ENCODE peak calls at places on chromosomes 3 and 15, in eight cellular contexts. P is aorta; N is DND-41; Q is cardiac muscle cell; U is A549; D is colonic mucosa; J is CD8-positive, alpha-beta memory T cell; I is PC-3. C is an unnamed sample.

GRCh38 chr15:69021895-69022294 is 7.4 kb downstream of the NOX5 start:
- DNase-seq in U (no peak), N (no peak), D (no peak), I (no peak), P (no peak), J (no peak), Q (no peak), C (no peak)

GRCh38 chr3:22634450-22634849 is 568.7 kb upstream of the UBE2E2 start:
- DNase-seq in P (no peak), J (no peak), I (no peak), N (no peak), U (no peak), D (no peak), Q (no peak), C (no peak)

GRCh38 chr15:27956285-27956684 is 142.8 kb downstream of the OCA2 start:
- DNase-seq in N (no peak), U (no peak), D (no peak), I (no peak), J (no peak), P (no peak), Q (no peak), C (peak)

GRCh38 chr15:90871716-90872480 is 3.5 kb downstream of the FURIN start:
- DNase-seq in I (no peak), N (no peak), U (no peak), D (peak), Q (no peak), J (peak), P (peak), C (no peak)

GRCh38 chr3:146334151-146334550 is 83.2 kb upstream of the PLSCR4 start:
- DNase-seq in I (peak), N (no peak), Q (peak), J (no peak), U (peak), P (no peak), D (peak), C (no peak)

GRCh38 chr3:41853495-41853894 is 108.4 kb downstream of the ULK4 start:
- DNase-seq in Q (peak), N (no peak), D (no peak), U (no peak), P (no peak), I (no peak), J (no peak), C (no peak)

GRCh38 chr3:189808246-189809007 is 177.2 kb downstream of the TP63 start:
- DNase-seq in D (no peak), Q (no peak), N (no peak), P (no peak), J (no peak), I (no peak), U (no peak), C (no peak)

GRCh38 chr15:78915341-78916087 is 29.3 kb downstream of the CTSH start:
- DNase-seq in D (no peak), U (no peak), P (peak), Q (peak), I (no peak), J (no peak), N (no peak), C (peak)

GRCh38 chr3:70264122-70264780 is 48.2 kb downstream of the MDFIC2 start:
- DNase-seq in Q (peak), D (peak), P (no peak), N (no peak), I (peak), U (peak), J (no peak), C (peak)

GRCh38 chr3:133574260-133574881 is 885 bp downstream of the CDV3 start:
- DNase-seq in J (peak), Q (peak), U (peak), P (peak), I (peak), N (peak), D (peak), C (peak)

GRCh38 chr15:58546635-58547627 is 115.1 kb downstream of the LIPC start:
- DNase-seq in D (no peak), N (no peak), U (peak), P (peak), I (peak), Q (peak), J (no peak), C (peak)

GRCh38 chr15:40737048-40737447 is 18.0 kb downstream of the RMDN3 start:
- DNase-seq in P (no peak), N (no peak), U (no peak), J (no peak), D (no peak), I (peak), Q (no peak), C (no peak)
- H3K27ac ChIP-seq in P (no peak), N (no peak), U (no peak), J (no peak), D (no peak), I (peak), Q (no peak), C (no peak)

DNA sequence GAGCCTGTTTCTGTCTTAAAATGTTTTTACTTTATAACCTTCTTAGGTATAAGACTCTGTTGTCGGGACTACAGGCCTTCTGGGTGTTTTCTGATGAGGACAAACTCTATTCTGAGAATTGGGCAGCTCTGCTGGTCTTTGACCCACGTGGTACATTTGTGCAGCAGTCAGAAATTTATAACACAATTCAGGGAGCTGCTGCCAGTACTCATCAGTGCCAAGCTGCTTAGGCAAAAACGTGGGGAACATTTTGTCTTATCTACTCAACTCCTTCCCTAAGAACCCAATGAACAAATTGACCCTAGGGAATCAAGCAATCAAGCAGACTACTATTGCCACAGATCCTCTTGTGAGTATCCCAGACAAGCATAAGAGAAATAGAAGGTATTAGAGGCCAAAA is 180.7 kb upstream of the PDZRN3 start:
- DNase-seq in N (no peak), I (no peak), D (no peak), U (no peak), J (no peak), P (peak), Q (peak), C (no peak)
- H3K27ac ChIP-seq in N (no peak), I (no peak), D (no peak), U (no peak), J (no peak), P (peak), Q (no peak), C (no peak)

GRCh38 chr15:62601779-62602540 is 436.9 kb upstream of the C2CD4B start:
- DNase-seq in I (peak), U (peak), P (no peak), Q (no peak), N (no peak), D (no peak), J (no peak), C (no peak)
- H3K27ac ChIP-seq in I (no peak), U (peak), P (no peak), Q (no peak), N (no peak), D (no peak), J (no peak), C (no peak)

DNA sequence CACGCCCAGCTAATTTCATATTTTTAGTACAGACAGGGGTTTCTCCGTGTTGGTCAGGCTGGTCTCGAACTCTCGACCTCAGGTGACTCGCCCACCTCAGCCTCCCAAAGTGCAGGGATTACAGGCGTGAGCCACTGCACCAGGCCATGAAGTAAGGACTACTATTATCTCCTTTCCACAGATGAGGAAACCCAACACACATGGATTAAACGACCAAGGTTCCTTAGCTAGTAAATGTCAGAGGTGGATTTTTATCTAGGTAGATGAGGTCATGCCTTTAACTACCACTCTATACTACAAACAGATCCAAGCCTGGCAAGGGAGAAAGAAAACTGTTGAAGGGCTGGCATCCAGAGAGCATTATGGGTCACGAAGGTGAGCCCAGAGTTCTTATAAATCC is 15.5 kb upstream of the TBL1XR1 start:
- DNase-seq in D (no peak), N (no peak), I (no peak), Q (no peak), U (no peak), P (no peak), J (no peak), C (no peak)
- H3K27ac ChIP-seq in D (peak), N (no peak), I (no peak), Q (no peak), U (no peak), P (no peak), J (no peak), C (no peak)

GRCh38 chr15:70385052-70385451 is 287.3 kb upstream of the TLE3 start:
- DNase-seq in Q (no peak), N (no peak), I (no peak), J (no peak), D (no peak), U (no peak), P (no peak), C (no peak)

GRCh38 chr15:70385711-70386110 is 288.0 kb upstream of the TLE3 start:
- DNase-seq in Q (no peak), I (no peak), U (no peak), J (no peak), D (no peak), P (no peak), N (no peak), C (no peak)

GRCh38 chr15:70383856-70384255 is 286.1 kb upstream of the TLE3 start:
- DNase-seq in D (no peak), U (no peak), I (no peak), N (no peak), J (no peak), P (no peak), Q (no peak), C (no peak)

GRCh38 chr15:70387993-70388392 is 290.3 kb upstream of the TLE3 start:
- DNase-seq in D (no peak), I (no peak), P (no peak), J (no peak), U (no peak), N (no peak), Q (no peak), C (no peak)

DNA sequence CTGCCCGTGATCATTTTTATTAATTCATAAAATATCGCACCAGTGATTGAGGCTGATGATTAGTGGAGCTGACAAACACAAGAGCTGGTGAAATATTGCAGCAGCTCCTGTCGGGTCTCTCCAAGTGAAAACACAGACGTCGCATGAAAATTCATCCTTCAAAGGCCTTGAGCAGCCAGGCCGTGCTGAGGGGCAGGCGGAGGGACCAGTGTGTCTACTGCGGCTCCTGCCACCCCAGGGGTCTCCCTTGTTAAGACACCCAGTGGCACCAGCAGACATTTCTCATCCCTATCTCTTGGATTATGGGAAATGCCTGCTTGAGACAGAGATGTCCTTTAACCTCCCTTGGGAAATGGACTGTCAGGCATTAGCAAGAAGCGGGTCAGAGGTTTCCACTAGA is 289.4 kb upstream of the TLE3 start:
- DNase-seq in N (no peak), D (no peak), Q (no peak), J (no peak), I (no peak), P (no peak), U (no peak), C (no peak)
- H3K27ac ChIP-seq in N (no peak), D (no peak), Q (no peak), J (no peak), I (no peak), P (no peak), U (no peak), C (no peak)

DNA sequence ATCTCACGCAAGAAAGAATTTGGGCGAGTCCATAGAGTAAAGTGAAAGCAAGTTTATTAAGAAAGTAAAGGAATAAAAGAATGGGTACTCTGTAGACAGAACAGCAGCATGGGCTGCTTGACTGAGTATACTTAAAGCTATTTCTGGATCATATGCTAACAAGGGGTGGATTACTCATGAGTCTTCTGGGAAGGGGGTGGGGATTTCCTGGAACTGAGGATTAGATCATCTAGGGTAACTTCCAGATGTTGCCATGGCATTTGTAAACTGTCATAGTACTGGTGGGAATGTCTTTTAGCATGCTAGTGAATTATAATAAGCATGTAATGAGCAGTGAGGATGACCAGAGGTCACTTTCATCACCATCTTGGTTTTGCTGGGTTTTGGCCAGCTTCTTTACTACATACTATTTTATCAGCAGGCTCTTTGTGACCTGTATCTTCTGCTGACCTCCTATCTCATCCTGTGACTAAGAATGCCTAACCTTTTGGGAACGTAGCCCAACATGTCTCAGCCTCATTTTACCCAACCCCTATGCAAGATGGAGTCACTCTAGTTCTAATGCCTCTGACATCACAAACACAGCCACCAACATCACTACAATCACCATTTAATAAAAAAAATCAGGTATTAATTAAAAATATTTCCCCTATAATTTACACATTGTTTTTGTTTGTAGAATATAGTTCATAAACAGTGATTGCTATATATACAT is 890.7 kb upstream of the EPHA6 start:
- DNase-seq in N (peak), U (peak), J (no peak), P (peak), I (peak), Q (peak), D (peak), C (peak)
- H3K27ac ChIP-seq in N (no peak), U (no peak), J (no peak), P (no peak), I (peak), Q (no peak), D (peak), C (peak)

DNA sequence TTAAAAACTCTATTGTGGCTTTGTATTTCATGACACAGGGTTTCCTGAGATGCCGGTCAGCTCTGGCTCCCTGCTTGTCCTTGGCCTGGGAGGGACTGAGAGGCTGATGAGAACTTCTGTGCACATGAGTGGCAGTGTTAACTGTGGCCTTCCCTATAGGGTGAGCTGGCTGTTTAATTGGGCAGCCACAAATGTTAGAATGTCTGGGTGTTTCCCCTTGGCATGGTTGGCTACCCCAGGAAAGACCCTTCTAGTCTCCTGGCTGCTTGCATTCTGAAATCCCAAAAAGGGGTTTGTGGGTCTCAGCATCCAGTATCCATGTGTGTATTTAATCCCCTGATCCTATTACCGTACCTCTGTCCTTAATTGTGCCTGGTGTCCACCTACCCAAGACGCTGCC is 3.0 kb upstream of the KLF13 start:
- DNase-seq in Q (no peak), P (no peak), U (no peak), N (no peak), J (no peak), D (no peak), I (no peak), C (no peak)
- H3K27ac ChIP-seq in Q (no peak), P (no peak), U (no peak), N (no peak), J (no peak), D (no peak), I (no peak), C (no peak)